ENCODE peak calls at places on chromosomes 5 and 9, in nine cellular contexts. J is HT-29; V is globus pallidus; I is GM23338; O is stimulated activated CD8-positive, alpha-beta memory T cell treated with anti-CD3 and anti-CD28 coated beads, Interleukin-2, amount 100 ng/mL, for 48 hours; A is foreskin fibroblast; G is OCI-M1; W is neural crest cell; Z is activated naive CD8-positive, alpha-beta T cell treated with anti-CD3 and anti-CD28 coated beads, Interleukin-2, amount 10 ng/mL, durations not matched to agents 7 days and 5 days. R is an unnamed sample.
A peak's percentile ranks its signal among the peaks of the same experiment; 100 is the strongest.

GRCh38 chr9:128689293-128689770 is 310 bp downstream of the SET start:
- DNase-seq in J (no peak), V (peak; percentile 66), I (no peak), O (no peak), A (no peak), G (no peak), W (peak; percentile 40), Z (no peak), R (peak; percentile 76)

GRCh38 chr5:81067406-81067805 is 107.2 kb downstream of the RASGRF2 start:
- DNase-seq in J (no peak), V (no peak), I (no peak), O (no peak), A (no peak), G (no peak), W (no peak), Z (no peak), R (no peak)

GRCh38 chr5:79535477-79536192 is 21.7 kb upstream of the HOMER1 start:
- DNase-seq in J (no peak), V (no peak), I (no peak), O (no peak), A (no peak), G (peak; percentile 14), W (no peak), Z (no peak), R (no peak)

GRCh38 chr9:122807271-122807900 is 7.5 kb downstream of the OR1K1 start:
- DNase-seq in J (no peak), V (no peak), I (no peak), O (peak; percentile 27), A (peak; percentile 10), G (no peak), W (no peak), Z (no peak), R (no peak)

GRCh38 chr9:135582541-135582940 is 21.0 kb downstream of the PAEP start:
- DNase-seq in J (no peak), V (no peak), I (no peak), O (no peak), A (no peak), G (no peak), W (no peak), Z (no peak), R (no peak)

GRCh38 chr5:120624021-120624563 is 160.0 kb downstream of the PRR16 start:
- DNase-seq in J (no peak), V (no peak), I (no peak), O (no peak), A (peak; percentile 45), G (peak; percentile 3), W (no peak), Z (no peak), R (no peak)

GRCh38 chr5:2020730-2021129 is 138.0 kb upstream of the IRX4 start:
- DNase-seq in J (no peak), V (no peak), I (no peak), O (no peak), A (no peak), G (no peak), W (no peak), Z (no peak), R (no peak)

GRCh38 chr5:75340714-75341478 is 3.9 kb downstream of the HMGCR start:
- DNase-seq in J (no peak), V (no peak), I (no peak), O (no peak), A (peak; percentile 7), G (no peak), W (no peak), Z (no peak), R (no peak)

GRCh38 chr5:177474094-177474493 is 660 bp upstream of the DBN1 start:
- DNase-seq in J (no peak), V (no peak), I (no peak), O (no peak), A (peak; percentile 24), G (no peak), W (no peak), Z (no peak), R (peak; percentile 78)

GRCh38 chr9:137270929-137271695 is 6.4 kb upstream of the TOR4A start:
- DNase-seq in J (no peak), V (no peak), I (no peak), O (no peak), A (no peak), G (no peak), W (no peak), Z (peak; percentile 60), R (peak; percentile 61)

GRCh38 chr5:14208071-14209021 is 65.2 kb downstream of the TRIO start:
- DNase-seq in J (peak; percentile 28), V (no peak), I (no peak), O (no peak), A (peak; percentile 81), G (no peak), W (no peak), Z (no peak), R (no peak)

GRCh38 chr5:83628360-83628759 is 92.3 kb downstream of the HAPLN1 start:
- DNase-seq in J (no peak), V (no peak), I (no peak), O (no peak), A (peak; percentile 6), G (no peak), W (no peak), Z (no peak), R (no peak)

GRCh38 chr5:81517462-81517861 is 123.5 kb upstream of the ACOT12 start:
- DNase-seq in J (no peak), V (no peak), I (no peak), O (no peak), A (peak; percentile 41), G (peak; percentile 52), W (no peak), Z (no peak), R (no peak)

GRCh38 chr5:2750026-2750757 is 1.3 kb downstream of the IRX2 start:
- DNase-seq in J (peak; percentile 20), V (no peak), I (peak; percentile 93), O (no peak), A (peak; percentile 74), G (no peak), W (peak; percentile 37), Z (peak; percentile 35), R (peak; percentile 76)

GRCh38 chr5:33166522-33166921 is 274.2 kb upstream of the TARS1 start:
- DNase-seq in J (no peak), V (no peak), I (peak; percentile 36), O (no peak), A (no peak), G (no peak), W (no peak), Z (no peak), R (no peak)

GRCh38 chr5:90054612-90055011 is 354.9 kb downstream of the CETN3 start:
- DNase-seq in J (peak; percentile 1), V (no peak), I (no peak), O (no peak), A (peak; percentile 26), G (no peak), W (no peak), Z (no peak), R (no peak)

GRCh38 chr5:54021413-54022155 is 288.8 kb downstream of the ARL15 start:
- DNase-seq in J (no peak), V (no peak), I (no peak), O (no peak), A (peak; percentile 62), G (peak; percentile 80), W (no peak), Z (no peak), R (no peak)

GRCh38 chr9:97556721-97557605 is 55.5 kb downstream of the TMOD1 start:
- DNase-seq in J (peak; percentile 45), V (no peak), I (no peak), O (no peak), A (no peak), G (no peak), W (no peak), Z (no peak), R (no peak)

GRCh38 chr9:112042244-112042638 is 132.9 kb downstream of the SUSD1 start:
- DNase-seq in J (no peak), V (no peak), I (no peak), O (no peak), A (no peak), G (no peak), W (no peak), Z (no peak), R (no peak)

GRCh38 chr9:134593286-134593685 is 48.3 kb upstream of the COL5A1 start:
- DNase-seq in J (no peak), V (no peak), I (no peak), O (no peak), A (no peak), G (no peak), W (no peak), Z (no peak), R (peak; percentile 50)

GRCh38 chr5:61301820-61302563 is 30.1 kb upstream of the ZSWIM6 start:
- DNase-seq in J (peak; percentile 94), V (peak; percentile 60), I (no peak), O (no peak), A (peak; percentile 98), G (no peak), W (no peak), Z (no peak), R (no peak)

GRCh38 chr9:13502503-13502902 is 223.0 kb upstream of the MPDZ start:
- DNase-seq in J (no peak), V (no peak), I (no peak), O (no peak), A (no peak), G (no peak), W (no peak), Z (no peak), R (no peak)

GRCh38 chr5:159310492-159310891 is 19.8 kb downstream of the IL12B start:
- DNase-seq in J (peak; percentile 19), V (no peak), I (peak; percentile 78), O (peak; percentile 12), A (no peak), G (no peak), W (peak; percentile 7), Z (peak; percentile 43), R (peak; percentile 70)

GRCh38 chr9:116115731-116116353 is 37.7 kb upstream of the PAPPA start:
- DNase-seq in J (no peak), V (no peak), I (no peak), O (no peak), A (peak; percentile 85), G (no peak), W (no peak), Z (no peak), R (no peak)

GRCh38 chr5:172350212-172351181 is 66.9 kb upstream of the UBTD2 start:
- DNase-seq in J (no peak), V (no peak), I (no peak), O (no peak), A (no peak), G (no peak), W (no peak), Z (no peak), R (no peak)

GRCh38 chr9:1939926-1940368 is 75.2 kb upstream of the SMARCA2 start:
- DNase-seq in J (peak; percentile 26), V (peak; percentile 38), I (peak; percentile 84), O (peak; percentile 1), A (peak; percentile 21), G (peak; percentile 16), W (no peak), Z (no peak), R (peak; percentile 53)

GRCh38 chr5:1005362-1005851 is 3.2 kb upstream of the NKD2 start:
- DNase-seq in J (no peak), V (no peak), I (no peak), O (no peak), A (no peak), G (no peak), W (no peak), Z (peak; percentile 26), R (peak; percentile 71)

GRCh38 chr5:34673463-34674125 is 17.5 kb downstream of the RAI14 start:
- DNase-seq in J (no peak), V (no peak), I (no peak), O (no peak), A (no peak), G (no peak), W (no peak), Z (no peak), R (no peak)

GRCh38 chr5:135208555-135209494 is 174.8 kb upstream of the PITX1 start:
- DNase-seq in J (no peak), V (no peak), I (peak; percentile 10), O (no peak), A (peak; percentile 98), G (peak; percentile 38), W (no peak), Z (no peak), R (no peak)

GRCh38 chr9:131469951-131470350 is 32.8 kb upstream of the POMT1 start:
- DNase-seq in J (no peak), V (no peak), I (no peak), O (no peak), A (no peak), G (no peak), W (no peak), Z (peak; percentile 11), R (no peak)

GRCh38 chr9:78606011-78606410 is 309.1 kb downstream of the PSAT1 start:
- DNase-seq in J (no peak), V (no peak), I (no peak), O (no peak), A (no peak), G (no peak), W (no peak), Z (no peak), R (no peak)

R was measured in H7.